ENCODE peak calls at places on chromosomes 2 and 18, in ten cellular contexts. One of them, this sample, is unnamed.

GRCh38 chr2:179354739-179355537 is 90.3 kb upstream of the SESTD1 start:
- DNase-seq in activated naive CD4-positive, alpha-beta T cell treated with anti-CD3 and anti-CD28 coated beads for 36 hours: no peak
- DNase-seq in germinal center: no peak
- DNase-seq in epithelial cell of prostate: no peak
- DNase-seq in T-cell: no peak
- DNase-seq in endothelial cell: no peak
- DNase-seq in central memory CD4-positive, alpha-beta T cell: no peak
- DNase-seq in amniotic stem cell: no peak
- DNase-seq in activated CD4-positive, alpha-beta T cell treated with anti-CD3 and anti-CD28 coated beads for 24 hours: no peak
- DNase-seq in cerebellar cortex: no peak
- DNase-seq in this sample: no peak

GRCh38 chr2:145593991-145594702 is 1074.2 kb upstream of the ZEB2 start:
- DNase-seq in epithelial cell of prostate: peak
- DNase-seq in T-cell: no peak
- DNase-seq in activated naive CD4-positive, alpha-beta T cell treated with anti-CD3 and anti-CD28 coated beads for 36 hours: no peak
- DNase-seq in endothelial cell: no peak
- DNase-seq in central memory CD4-positive, alpha-beta T cell: no peak
- DNase-seq in cerebellar cortex: no peak
- DNase-seq in activated CD4-positive, alpha-beta T cell treated with anti-CD3 and anti-CD28 coated beads for 24 hours: no peak
- DNase-seq in amniotic stem cell: peak
- DNase-seq in germinal center: no peak
- DNase-seq in this sample: no peak

GRCh38 chr2:67641709-67642397 is 244.7 kb downstream of the ETAA1 start:
- DNase-seq in endothelial cell: no peak
- DNase-seq in activated CD4-positive, alpha-beta T cell treated with anti-CD3 and anti-CD28 coated beads for 24 hours: no peak
- DNase-seq in cerebellar cortex: peak
- DNase-seq in amniotic stem cell: no peak
- DNase-seq in activated naive CD4-positive, alpha-beta T cell treated with anti-CD3 and anti-CD28 coated beads for 36 hours: no peak
- DNase-seq in T-cell: no peak
- DNase-seq in central memory CD4-positive, alpha-beta T cell: no peak
- DNase-seq in epithelial cell of prostate: peak
- DNase-seq in germinal center: no peak
- DNase-seq in this sample: no peak

GRCh38 chr2:178666458-178666857 is 140.8 kb downstream of the TTN start:
- DNase-seq in germinal center: no peak
- DNase-seq in central memory CD4-positive, alpha-beta T cell: no peak
- DNase-seq in epithelial cell of prostate: no peak
- DNase-seq in endothelial cell: no peak
- DNase-seq in activated CD4-positive, alpha-beta T cell treated with anti-CD3 and anti-CD28 coated beads for 24 hours: no peak
- DNase-seq in activated naive CD4-positive, alpha-beta T cell treated with anti-CD3 and anti-CD28 coated beads for 36 hours: no peak
- DNase-seq in cerebellar cortex: no peak
- DNase-seq in amniotic stem cell: no peak
- DNase-seq in T-cell: no peak
- DNase-seq in this sample: no peak

GRCh38 chr2:165313448-165313847 is 74.2 kb downstream of the SCN2A start:
- DNase-seq in germinal center: no peak
- DNase-seq in amniotic stem cell: no peak
- DNase-seq in epithelial cell of prostate: no peak
- DNase-seq in activated naive CD4-positive, alpha-beta T cell treated with anti-CD3 and anti-CD28 coated beads for 36 hours: no peak
- DNase-seq in cerebellar cortex: no peak
- DNase-seq in activated CD4-positive, alpha-beta T cell treated with anti-CD3 and anti-CD28 coated beads for 24 hours: no peak
- DNase-seq in central memory CD4-positive, alpha-beta T cell: no peak
- DNase-seq in T-cell: no peak
- DNase-seq in endothelial cell: no peak
- DNase-seq in this sample: no peak

GRCh38 chr2:178101321-178102079 is 10.7 kb upstream of the RBM45 start:
- DNase-seq in cerebellar cortex: no peak
- DNase-seq in amniotic stem cell: no peak
- DNase-seq in central memory CD4-positive, alpha-beta T cell: no peak
- DNase-seq in endothelial cell: no peak
- DNase-seq in germinal center: no peak
- DNase-seq in epithelial cell of prostate: no peak
- DNase-seq in activated CD4-positive, alpha-beta T cell treated with anti-CD3 and anti-CD28 coated beads for 24 hours: no peak
- DNase-seq in T-cell: no peak
- DNase-seq in activated naive CD4-positive, alpha-beta T cell treated with anti-CD3 and anti-CD28 coated beads for 36 hours: no peak
- DNase-seq in this sample: no peak

GRCh38 chr18:55337908-55338521 is 250.0 kb downstream of the TCF4 start:
- DNase-seq in germinal center: no peak
- DNase-seq in activated naive CD4-positive, alpha-beta T cell treated with anti-CD3 and anti-CD28 coated beads for 36 hours: no peak
- DNase-seq in amniotic stem cell: no peak
- DNase-seq in cerebellar cortex: peak
- DNase-seq in T-cell: no peak
- DNase-seq in endothelial cell: no peak
- DNase-seq in epithelial cell of prostate: no peak
- DNase-seq in central memory CD4-positive, alpha-beta T cell: no peak
- DNase-seq in activated CD4-positive, alpha-beta T cell treated with anti-CD3 and anti-CD28 coated beads for 24 hours: no peak
- DNase-seq in this sample: no peak

GRCh38 chr18:80033181-80034067 is 810 bp upstream of the RBFA start:
- DNase-seq in germinal center: peak
- DNase-seq in epithelial cell of prostate: no peak
- DNase-seq in endothelial cell: no peak
- DNase-seq in activated CD4-positive, alpha-beta T cell treated with anti-CD3 and anti-CD28 coated beads for 24 hours: peak
- DNase-seq in T-cell: peak
- DNase-seq in activated naive CD4-positive, alpha-beta T cell treated with anti-CD3 and anti-CD28 coated beads for 36 hours: peak
- DNase-seq in central memory CD4-positive, alpha-beta T cell: peak
- DNase-seq in cerebellar cortex: no peak
- DNase-seq in amniotic stem cell: peak
- DNase-seq in this sample: peak

GRCh38 chr2:23657934-23658333 is 269.0 kb downstream of the ATAD2B start:
- DNase-seq in central memory CD4-positive, alpha-beta T cell: no peak
- DNase-seq in activated CD4-positive, alpha-beta T cell treated with anti-CD3 and anti-CD28 coated beads for 24 hours: no peak
- DNase-seq in cerebellar cortex: no peak
- DNase-seq in endothelial cell: no peak
- DNase-seq in amniotic stem cell: no peak
- DNase-seq in T-cell: no peak
- DNase-seq in germinal center: no peak
- DNase-seq in epithelial cell of prostate: no peak
- DNase-seq in activated naive CD4-positive, alpha-beta T cell treated with anti-CD3 and anti-CD28 coated beads for 36 hours: no peak
- DNase-seq in this sample: no peak

GRCh38 chr2:197207106-197207505 is 103.5 kb downstream of the ANKRD44 start:
- DNase-seq in cerebellar cortex: no peak
- DNase-seq in T-cell: no peak
- DNase-seq in epithelial cell of prostate: no peak
- DNase-seq in endothelial cell: no peak
- DNase-seq in amniotic stem cell: no peak
- DNase-seq in germinal center: no peak
- DNase-seq in activated CD4-positive, alpha-beta T cell treated with anti-CD3 and anti-CD28 coated beads for 24 hours: no peak
- DNase-seq in central memory CD4-positive, alpha-beta T cell: no peak
- DNase-seq in activated naive CD4-positive, alpha-beta T cell treated with anti-CD3 and anti-CD28 coated beads for 36 hours: no peak
- DNase-seq in this sample: no peak

GRCh38 chr18:70047931-70048603 is 100.4 kb upstream of the CD226 start:
- DNase-seq in activated naive CD4-positive, alpha-beta T cell treated with anti-CD3 and anti-CD28 coated beads for 36 hours: no peak
- DNase-seq in germinal center: no peak
- DNase-seq in epithelial cell of prostate: peak
- DNase-seq in cerebellar cortex: no peak
- DNase-seq in amniotic stem cell: no peak
- DNase-seq in central memory CD4-positive, alpha-beta T cell: no peak
- DNase-seq in activated CD4-positive, alpha-beta T cell treated with anti-CD3 and anti-CD28 coated beads for 24 hours: no peak
- DNase-seq in endothelial cell: no peak
- DNase-seq in T-cell: no peak
- DNase-seq in this sample: no peak

GRCh38 chr2:233794128-233794658 is 16.1 kb downstream of the MROH2A start:
- DNase-seq in endothelial cell: no peak
- DNase-seq in T-cell: no peak
- DNase-seq in central memory CD4-positive, alpha-beta T cell: no peak
- DNase-seq in epithelial cell of prostate: no peak
- DNase-seq in amniotic stem cell: no peak
- DNase-seq in cerebellar cortex: no peak
- DNase-seq in activated naive CD4-positive, alpha-beta T cell treated with anti-CD3 and anti-CD28 coated beads for 36 hours: no peak
- DNase-seq in germinal center: no peak
- DNase-seq in activated CD4-positive, alpha-beta T cell treated with anti-CD3 and anti-CD28 coated beads for 24 hours: no peak
- DNase-seq in this sample: no peak

GRCh38 chr2:235493402-235493774 is 455 bp upstream of the AGAP1 start:
- DNase-seq in endothelial cell: no peak
- DNase-seq in epithelial cell of prostate: no peak
- DNase-seq in cerebellar cortex: peak
- DNase-seq in activated naive CD4-positive, alpha-beta T cell treated with anti-CD3 and anti-CD28 coated beads for 36 hours: no peak
- DNase-seq in germinal center: no peak
- DNase-seq in activated CD4-positive, alpha-beta T cell treated with anti-CD3 and anti-CD28 coated beads for 24 hours: no peak
- DNase-seq in central memory CD4-positive, alpha-beta T cell: no peak
- DNase-seq in T-cell: no peak
- DNase-seq in amniotic stem cell: no peak
- DNase-seq in this sample: no peak